ENCODE peak calls at places on chromosome 4, in four cellular contexts. B is HCT116, U is HepG2, R is neural progenitor cell. E is an unnamed sample. For H3K36me3, the result is how much of the 10 kb centered on the place peaks cover.

GRCh38 chr4:153798901-153799707 is 10.2 kb upstream of the SFRP2 start:
- DNase-seq in R (no peak), B (no peak), U (no peak), E (no peak)

GRCh38 chr4:183858011-183858615 is 47.0 kb upstream of the STOX2 start:
- DNase-seq in B (no peak), U (no peak), R (peak), E (no peak)

GRCh38 chr4:65661469-65661868 is 8.8 kb downstream of the EPHA5 start:
- DNase-seq in R (no peak), B (no peak), U (no peak), E (no peak)

GRCh38 chr4:104113850-104114249 is 380.8 kb downstream of the CXXC4 start:
- DNase-seq in R (no peak), B (no peak), U (no peak), E (no peak)

GRCh38 chr4:168836482-168836881 is 173.6 kb downstream of the CBR4 start:
- DNase-seq in B (no peak), R (no peak), U (no peak), E (no peak)

GRCh38 chr4:5780831-5781480 is 70.0 kb downstream of the EVC start:
- DNase-seq in R (no peak), B (no peak), U (no peak), E (no peak)

GRCh38 chr4:149719357-149719756 is 96.3 kb downstream of the IQCM start:
- DNase-seq in U (no peak), B (no peak), R (no peak), E (no peak)

GRCh38 chr4:109207060-109207459 is 95.4 kb downstream of the COL25A1 start:
- DNase-seq in R (peak), U (no peak), B (no peak), E (no peak)

GRCh38 chr4:13994016-13994415 is 366.5 kb upstream of the BOD1L1 start:
- DNase-seq in R (no peak), U (no peak), B (no peak), E (no peak)

GRCh38 chr4:120263623-120264022 is 197.0 kb upstream of the MAD2L1 start:
- DNase-seq in U (no peak), B (no peak), R (peak), E (no peak)

GRCh38 chr4:7218686-7219085 is 26.3 kb downstream of the SORCS2 start:
- DNase-seq in R (no peak), B (no peak), U (no peak), E (no peak)

GRCh38 chr4:123406862-123407261 is 10.3 kb downstream of the SPRY1 start:
- DNase-seq in R (no peak), B (no peak), U (no peak), E (no peak)

GRCh38 chr4:147078875-147079658 is 133.4 kb upstream of the TTC29 start:
- DNase-seq in B (no peak), U (no peak), R (no peak), E (no peak)

GRCh38 chr4:93312299-93312698 is 516.3 kb upstream of the ATOH1 start:
- DNase-seq in B (no peak), R (no peak), U (no peak), E (no peak)

GRCh38 chr4:77074961-77075855 is 581 bp downstream of the CCNI start:
- DNase-seq in B (no peak), R (peak), U (peak), E (peak)

GRCh38 chr4:103011378-103012025 is 8.0 kb downstream of the SLC9B1 start:
- DNase-seq in R (no peak), B (no peak), U (no peak), E (no peak)

GRCh38 chr4:180827193-180827592 is 1416.0 kb upstream of the TENM3 start:
- DNase-seq in U (peak), B (no peak), R (no peak), E (no peak)

GRCh38 chr4:40576651-40577480 is 52.8 kb downstream of the RBM47 start:
- DNase-seq in R (peak), U (peak), B (peak), E (no peak)

GRCh38 chr4:1045193-1045594 is 33.8 kb downstream of the FGFRL1 start:
- DNase-seq in U (no peak), R (no peak), B (no peak), E (no peak)

GRCh38 chr4:7894677-7895181 is 44.9 kb downstream of the AFAP1 start:
- DNase-seq in B (no peak), U (no peak), R (no peak), E (no peak)

GRCh38 chr4:1522606-1523005 is 116.4 kb upstream of the NKX1-1 start:
- DNase-seq in U (no peak), R (no peak), B (no peak), E (no peak)

GRCh38 chr4:170773709-170774273 is 684.0 kb upstream of the AADAT start:
- DNase-seq in R (no peak), B (no peak), U (no peak), E (no peak)

DNA sequence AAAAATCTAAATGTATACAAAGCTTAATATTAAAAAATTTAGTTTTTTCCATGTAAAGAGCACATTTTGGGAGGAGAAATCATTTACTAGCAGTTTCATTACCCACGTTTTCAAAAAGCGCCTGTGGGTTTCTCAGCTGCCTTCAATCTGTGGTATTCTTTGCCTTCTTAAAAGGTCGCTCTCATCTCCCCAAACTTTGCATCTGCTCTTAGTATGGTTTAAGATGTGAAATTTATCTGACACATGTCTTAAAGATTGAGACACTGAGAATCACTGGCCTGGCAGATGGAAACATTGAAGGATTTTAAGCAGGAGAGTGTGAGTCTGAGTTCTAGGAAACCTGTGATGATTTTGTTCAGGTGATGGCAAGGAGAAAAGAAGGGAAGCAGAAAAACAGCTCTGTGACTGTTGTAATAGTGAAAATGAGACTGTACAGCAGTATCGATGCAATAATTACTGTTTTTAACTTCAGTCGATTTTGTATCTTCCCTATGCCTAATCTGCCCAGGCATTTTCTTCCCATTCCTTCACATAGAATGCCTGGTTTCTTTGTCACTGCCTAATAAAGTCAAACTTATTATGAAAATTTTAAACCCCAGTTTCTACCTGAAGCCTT is 75.9 kb downstream of the PAQR3 start:
- DNase-seq in R (no peak), B (no peak), U (no peak), E (no peak)
- H3K4me2 ChIP-seq in R (no peak), B (no peak), U (no peak), E (no peak)

DNA sequence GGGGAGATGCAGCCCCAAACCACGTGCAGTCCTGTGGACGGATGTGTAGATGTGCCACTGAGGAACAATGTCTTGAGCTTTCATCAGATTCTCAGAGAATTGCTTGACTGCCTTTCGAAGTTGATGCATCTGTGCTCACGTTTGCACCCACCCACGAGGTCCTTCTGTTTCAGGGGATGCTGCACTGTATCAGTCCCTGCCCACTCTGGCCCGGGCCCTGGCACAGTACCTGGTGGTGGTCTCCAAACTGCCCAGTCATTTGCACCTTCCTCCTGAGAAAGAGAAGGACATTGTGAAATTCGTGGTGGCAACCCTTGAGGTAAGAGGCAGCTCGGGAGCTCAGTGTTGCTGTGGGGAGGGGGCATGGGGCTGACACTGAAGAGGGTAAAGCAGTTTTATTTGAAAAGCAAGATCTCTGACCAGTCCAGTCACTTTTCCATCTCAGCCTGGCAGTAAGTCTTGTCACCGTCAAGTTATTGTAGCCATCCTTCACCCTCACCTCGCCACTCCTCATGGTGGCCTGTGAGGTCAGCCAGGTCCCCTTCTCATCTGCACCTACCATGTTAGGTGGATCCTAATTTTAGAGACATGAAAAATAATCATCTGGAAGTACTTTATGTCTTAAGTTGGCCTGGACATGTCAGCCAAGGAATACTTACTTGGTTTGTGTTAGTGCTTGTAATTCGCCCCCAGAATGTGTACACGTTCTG is 36.4 kb upstream of the MSANTD1 start:
- DNase-seq in U (no peak), B (no peak), R (no peak), E (no peak)
- H3K36me3 ChIP-seq in U (under half), B (under half), R (under half), E (under half)

DNA sequence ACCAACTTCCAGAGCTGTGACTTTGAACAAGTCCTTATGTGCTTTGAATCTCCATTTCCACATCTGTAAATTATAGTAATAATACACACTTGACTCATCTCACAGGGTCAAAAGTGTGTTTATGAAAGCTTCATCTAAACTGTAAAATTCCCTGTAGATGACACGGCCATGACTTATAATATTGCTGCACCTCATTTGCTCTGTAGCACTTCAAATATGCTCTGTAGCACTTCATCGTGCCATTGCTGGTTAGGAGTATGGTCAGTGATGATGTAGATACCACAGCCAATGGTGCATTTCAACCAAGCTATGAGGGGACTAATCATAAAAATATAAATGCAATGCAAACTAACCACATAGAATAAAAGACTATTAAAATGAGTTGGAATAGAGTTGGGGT is 318.6 kb downstream of the ANK2 start:
- DNase-seq in B (no peak), R (no peak), U (no peak), E (no peak)
- H3K4me2 ChIP-seq in B (no peak), R (no peak), U (no peak), E (no peak)

DNA sequence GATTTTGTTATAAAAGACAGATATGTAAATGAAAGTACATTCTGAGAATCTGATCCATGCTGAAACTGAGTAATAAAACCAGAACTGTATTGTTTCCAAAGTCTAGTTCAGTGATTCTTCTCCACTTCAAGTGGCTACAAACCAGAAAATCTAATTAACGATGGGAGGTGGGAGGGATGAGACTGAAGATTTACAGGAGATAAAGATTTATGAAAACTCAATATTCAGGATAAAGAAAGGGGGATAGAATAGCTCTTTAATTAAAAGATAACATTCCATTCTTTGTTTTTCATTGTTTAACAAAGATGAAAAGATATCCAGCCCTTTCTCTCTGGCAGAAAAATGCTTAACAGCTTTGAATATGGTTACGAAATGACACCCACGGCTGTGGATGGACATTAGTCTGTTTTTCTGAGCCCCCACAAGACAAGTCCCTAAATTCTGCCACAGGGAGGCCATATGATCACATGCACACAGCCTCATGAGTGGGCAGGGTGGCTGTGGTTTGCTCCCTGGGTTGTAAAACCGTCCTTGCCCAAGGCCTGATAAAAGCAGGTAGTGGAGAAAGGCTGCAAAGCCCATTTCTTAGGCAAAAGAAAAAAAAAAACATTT is 36.4 kb downstream of the TMEM150C start:
- DNase-seq in U (no peak), B (no peak), R (no peak), E (no peak)
- H3K36me3 ChIP-seq in U (under half), B (under half), R (under half), E (under half)

DNA sequence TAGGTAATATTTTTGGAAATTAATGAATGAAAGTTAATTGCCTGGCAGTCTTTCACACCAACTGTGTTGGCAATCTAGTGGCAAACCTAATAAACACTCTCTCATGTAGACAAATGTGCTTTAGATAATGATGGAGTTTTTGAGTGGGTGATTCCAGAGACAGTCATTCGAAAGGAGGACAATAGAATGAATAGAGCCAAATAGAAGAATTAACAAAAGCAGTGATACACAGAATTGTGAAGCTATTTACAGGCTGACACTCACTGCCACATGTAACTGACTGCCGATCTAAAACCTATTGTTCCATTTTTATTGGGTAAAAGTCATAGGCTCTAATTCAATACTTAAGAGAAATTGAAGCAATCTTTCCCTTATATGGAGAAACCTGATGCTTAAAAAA is 338.5 kb downstream of the PCDH7 start:
- DNase-seq in U (no peak), R (no peak), B (no peak), E (no peak)
- H3K4me2 ChIP-seq in U (no peak), R (peak), B (peak), E (no peak)

DNA sequence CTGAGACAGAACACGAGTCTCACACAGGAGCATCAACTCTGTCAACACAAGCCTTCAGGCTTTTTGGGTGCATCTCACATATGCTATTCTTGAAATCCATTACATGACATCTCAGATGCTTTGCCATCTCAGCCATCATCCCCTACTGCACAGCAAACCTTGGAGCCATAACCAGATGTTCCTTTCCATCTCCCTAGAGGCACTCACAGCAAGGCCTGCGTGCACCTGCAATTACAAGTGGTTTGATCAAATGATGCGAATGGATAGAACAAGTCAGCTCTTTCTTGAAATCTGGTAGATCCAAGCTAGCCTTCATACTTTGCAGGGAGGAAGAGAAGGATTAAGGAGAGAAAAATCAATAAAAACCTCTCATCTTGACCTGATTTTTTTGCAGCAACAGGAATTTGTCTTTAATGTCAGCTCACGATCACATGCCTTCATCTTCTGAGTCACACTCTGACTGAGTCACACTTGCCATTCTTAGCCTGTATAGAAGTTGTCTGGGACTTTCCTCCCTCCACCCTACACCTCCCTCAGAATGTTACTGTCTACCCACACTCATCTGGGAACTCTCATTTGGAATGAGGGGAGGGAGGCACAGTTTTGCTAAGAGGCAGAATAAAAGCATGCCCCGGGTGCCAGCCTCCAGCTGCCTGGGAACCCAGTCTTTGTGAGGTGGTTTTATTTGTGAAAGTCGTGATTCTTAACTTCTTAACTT is 11.9 kb upstream of the TRIML1 start:
- DNase-seq in R (no peak), U (no peak), B (peak), E (no peak)
- H3K36me3 ChIP-seq in R (under half), U (under half), B (under half), E (under half)